ENCODE peak calls at places on chromosomes 2 and 18, in seven cellular contexts. F, A, H, S, Y, M and N are unnamed samples.

GRCh38 chr2:25044990-25045389 is 3.1 kb downstream of the EFR3B start:
- DNase-seq in F (no peak), A (no peak), H (no peak), S (no peak), Y (no peak), M (no peak), N (no peak)

GRCh38 chr2:157338013-157338412 is 12.4 kb upstream of the ERMN start:
- DNase-seq in F (no peak), A (no peak), H (no peak), S (no peak), Y (no peak), M (no peak), N (no peak)

GRCh38 chr2:197145471-197146056 is 165.0 kb downstream of the ANKRD44 start:
- DNase-seq in F (no peak), A (no peak), H (peak), S (no peak), Y (no peak), M (no peak), N (no peak)

GRCh38 chr2:96353032-96353561 is 17.5 kb downstream of the NCAPH start:
- DNase-seq in F (peak), A (no peak), H (no peak), S (peak), Y (no peak), M (no peak), N (no peak)

GRCh38 chr2:234161932-234162331 is 111.4 kb downstream of the SPP2 start:
- DNase-seq in F (no peak), A (no peak), H (no peak), S (no peak), Y (no peak), M (no peak), N (no peak)

GRCh38 chr2:71100195-71100964 is 29.6 kb downstream of the MCEE start:
- DNase-seq in F (peak), A (peak), H (peak), S (peak), Y (peak), M (no peak), N (peak)

GRCh38 chr18:23240609-23240930 is 105.3 kb downstream of the CABLES1 start:
- DNase-seq in F (no peak), A (no peak), H (no peak), S (no peak), Y (no peak), M (no peak), N (no peak)

GRCh38 chr2:129504646-129505045 is 474.8 kb upstream of the RAB6C start:
- DNase-seq in F (no peak), A (no peak), H (no peak), S (no peak), Y (no peak), M (no peak), N (no peak)

GRCh38 chr2:5433855-5434254 is 258.3 kb upstream of the SOX11 start:
- DNase-seq in F (no peak), A (no peak), H (no peak), S (no peak), Y (no peak), M (no peak), N (no peak)

GRCh38 chr2:112996635-112997034 is 8.6 kb upstream of the IL36A start:
- DNase-seq in F (no peak), A (no peak), H (no peak), S (no peak), Y (no peak), M (no peak), N (peak)

GRCh38 chr2:229712125-229712524 is 2.2 kb downstream of the DNER start:
- DNase-seq in F (no peak), A (no peak), H (no peak), S (no peak), Y (no peak), M (no peak), N (no peak)

GRCh38 chr2:109633284-109633961 is 19.3 kb downstream of the SOWAHC start:
- DNase-seq in F (no peak), A (no peak), H (no peak), S (no peak), Y (no peak), M (no peak), N (no peak)